ENCODE peak calls at places on chromosomes 4 and X, in ten cellular contexts. X is uterus, I is gastrocnemius medialis, H is IMR-90, L is ovary, E is tibial nerve, R is breast epithelium, C is suprapubic skin, Z is right lobe of liver, B is esophagus squamous epithelium. F is an unnamed sample.

GRCh38 chr4:153887217-153887616 is 98.3 kb upstream of the SFRP2 start:
- DNase-seq in H (no peak), C (no peak), L (no peak), I (no peak), B (no peak), Z (no peak), R (no peak), E (no peak), X (no peak), F (no peak)

GRCh38 chr4:67680568-67681222 is 20.3 kb downstream of the UBA6 start:
- DNase-seq in L (no peak), C (no peak), B (no peak), I (no peak), E (no peak), X (no peak), Z (no peak), R (no peak), H (peak), F (no peak)

GRCh38 chr4:94488667-94489066 is 36.9 kb downstream of the PDLIM5 start:
- DNase-seq in L (no peak), B (no peak), H (peak), R (no peak), C (no peak), E (no peak), I (no peak), Z (no peak), X (no peak), F (no peak)

GRCh38 chrX:20438871-20439526 is 172.3 kb upstream of the RPS6KA3 start:
- DNase-seq in E (no peak), L (no peak), B (no peak), I (no peak), X (no peak), R (no peak), Z (no peak), C (no peak), H (no peak), F (no peak)

GRCh38 chr4:24067781-24068193 is 177.9 kb upstream of the PPARGC1A start:
- DNase-seq in C (no peak), Z (no peak), H (peak), B (no peak), X (no peak), L (no peak), R (peak), I (peak), E (peak), F (no peak)

GRCh38 chrX:131821945-131822622 is 201.0 kb upstream of the STK26 start:
- DNase-seq in C (peak), I (no peak), R (peak), B (peak), Z (no peak), H (peak), E (no peak), X (peak), L (peak), F (peak)

GRCh38 chr4:110106946-110107325 is 91.5 kb downstream of the ELOVL6 start:
- DNase-seq in C (no peak), X (no peak), R (no peak), E (no peak), B (no peak), L (no peak), Z (no peak), H (peak), I (no peak), F (no peak)

GRCh38 chr4:8439168-8439567 is 1.4 kb downstream of the ACOX3 start:
- DNase-seq in I (no peak), Z (no peak), R (peak), B (no peak), X (no peak), H (peak), L (no peak), C (no peak), E (no peak), F (no peak)

GRCh38 chr4:109041463-109041862 is 261.0 kb downstream of the COL25A1 start:
- DNase-seq in L (no peak), X (no peak), H (peak), R (no peak), B (no peak), Z (no peak), E (no peak), C (no peak), I (no peak), F (no peak)

GRCh38 chr4:38889143-38889542 is 21.5 kb downstream of the FAM114A1 start:
- DNase-seq in H (peak), C (no peak), R (no peak), L (no peak), E (no peak), I (no peak), X (no peak), B (no peak), Z (no peak), F (no peak)

GRCh38 chr4:129218355-129218754 is 122.4 kb downstream of the C4orf33 start:
- DNase-seq in B (no peak), X (no peak), L (no peak), E (no peak), H (no peak), I (no peak), R (no peak), Z (no peak), C (no peak), F (no peak)

GRCh38 chrX:109270580-109271484 is 211.1 kb downstream of the GUCY2F start:
- DNase-seq in R (peak), Z (no peak), X (no peak), E (no peak), L (no peak), H (no peak), C (no peak), B (peak), I (no peak), F (no peak)

GRCh38 chrX:109995155-109995554 is 7.8 kb upstream of the TMEM164 start:
- DNase-seq in E (no peak), C (no peak), H (no peak), X (no peak), R (no peak), B (no peak), L (no peak), I (no peak), Z (no peak), F (no peak)

GRCh38 chr4:56050584-56050983 is 101.8 kb downstream of the CEP135 start:
- DNase-seq in L (no peak), X (no peak), H (no peak), B (no peak), R (no peak), I (no peak), C (no peak), Z (no peak), E (no peak), F (no peak)

GRCh38 chrX:25548806-25549205 is 533.0 kb upstream of the ARX start:
- DNase-seq in X (no peak), H (peak), E (no peak), Z (no peak), L (no peak), B (no peak), C (no peak), R (no peak), I (no peak), F (no peak)

GRCh38 chr4:39812500-39812899 is 114.6 kb downstream of the UBE2K start:
- DNase-seq in Z (no peak), E (no peak), L (no peak), R (no peak), X (no peak), C (no peak), B (no peak), H (no peak), I (no peak), F (no peak)

GRCh38 chr4:95155759-95156451 is 392.9 kb downstream of the UNC5C start:
- DNase-seq in B (no peak), R (no peak), I (no peak), L (no peak), X (no peak), E (no peak), Z (no peak), H (peak), C (no peak), F (no peak)

GRCh38 chr4:95165926-95166524 is 382.7 kb downstream of the UNC5C start:
- DNase-seq in R (no peak), Z (no peak), I (no peak), H (peak), X (peak), B (no peak), E (no peak), C (no peak), L (no peak), F (no peak)

GRCh38 chr4:2733001-2733843 is 22.9 kb downstream of the TNIP2 start:
- DNase-seq in E (no peak), L (peak), C (no peak), R (no peak), Z (no peak), X (no peak), H (no peak), I (peak), B (no peak), F (no peak)
- TF ChIP-seq POLR2A in E (no peak), L (no peak), C (no peak), R (no peak), Z (no peak), X (no peak), H (no peak), I (no peak), B (no peak), F (no peak)

DNA sequence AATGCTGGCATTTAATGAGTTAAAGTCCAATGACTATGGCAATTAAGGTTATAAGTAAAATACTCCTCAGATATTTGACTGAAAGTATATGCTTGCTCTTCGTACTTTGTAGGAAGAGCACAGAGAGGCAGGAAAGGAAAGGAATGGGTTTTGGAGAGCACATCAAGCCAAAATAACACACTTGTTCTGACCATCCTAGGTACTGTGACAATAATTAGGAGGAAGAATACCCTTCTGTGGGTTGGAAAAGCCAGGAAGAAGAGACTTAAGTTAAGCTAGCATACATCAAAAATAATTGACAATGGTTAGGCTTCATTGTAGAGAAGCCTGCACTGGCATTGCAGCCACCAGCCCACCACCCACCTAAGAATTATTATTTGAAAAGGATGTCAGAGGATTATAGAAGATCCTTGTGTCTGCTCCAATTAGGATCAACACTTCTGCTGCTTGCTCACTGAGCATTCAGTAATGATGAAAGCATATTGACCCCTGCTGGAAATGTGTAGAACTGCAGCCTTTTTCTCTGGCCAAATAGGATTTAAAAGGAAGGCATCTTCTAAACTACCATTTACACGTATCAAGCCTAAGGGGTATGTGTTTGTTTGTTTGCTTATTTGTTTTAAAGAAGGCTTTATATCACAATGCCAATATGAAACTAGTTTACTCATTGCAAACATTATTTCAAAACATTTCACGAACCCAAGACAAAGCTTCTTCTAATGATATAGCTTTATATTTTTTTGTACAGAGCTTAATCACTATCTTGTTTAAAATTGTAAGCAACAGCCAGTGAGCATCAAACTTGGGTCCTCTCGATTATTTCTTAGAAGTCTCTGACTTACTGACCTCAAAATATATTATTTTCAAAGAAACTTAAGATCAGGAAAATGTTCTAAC is 286.2 kb upstream of the TET2 start:
- DNase-seq in E (peak), Z (no peak), I (peak), L (no peak), H (peak), C (no peak), X (peak), R (peak), B (no peak), F (peak)
- TF ChIP-seq CTCF in E (peak), Z (peak), I (peak), L (peak), H (peak), C (peak), X (peak), R (peak), B (peak), F (peak)

DNA sequence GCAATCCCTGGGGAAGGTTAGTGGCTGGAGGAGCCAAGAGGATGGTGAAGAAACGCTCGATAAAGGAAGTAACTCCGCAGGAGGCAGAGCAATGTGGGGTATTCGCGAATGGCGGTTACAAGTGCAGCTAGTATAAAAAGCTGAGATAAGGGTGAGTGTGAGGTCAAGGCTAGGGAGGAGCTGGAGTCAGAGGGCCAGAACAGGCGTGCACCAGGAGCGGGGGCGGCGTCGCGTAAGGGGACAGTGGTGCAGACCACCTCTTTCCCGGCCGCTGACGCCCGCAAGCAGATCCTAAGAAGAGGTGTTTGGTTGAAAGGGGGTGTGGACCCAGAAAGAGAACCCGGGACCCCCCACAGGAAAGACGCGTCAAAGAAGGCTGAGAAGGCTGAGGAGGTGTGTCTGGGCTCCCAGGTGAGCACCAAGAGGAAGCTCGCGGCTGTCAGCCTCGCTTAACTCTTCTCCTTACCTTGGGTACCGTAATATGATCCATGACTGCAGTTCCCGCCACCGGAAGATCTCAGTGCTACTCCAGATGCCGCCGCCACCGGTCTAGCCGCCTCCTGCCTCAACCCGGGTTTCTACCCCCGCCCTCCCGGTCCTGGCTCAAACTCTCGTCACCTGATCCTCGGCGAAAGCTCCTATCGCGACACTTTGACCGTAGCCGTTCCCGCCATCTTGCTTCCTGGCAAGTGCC is at the start of gene MTMR8:
- DNase-seq in X (peak), Z (peak), H (no peak), E (peak), I (peak), C (peak), L (peak), B (peak), R (peak), F (peak)
- H3K27ac ChIP-seq in X (peak), Z (no peak), H (no peak), E (peak), I (peak), C (no peak), L (no peak), B (peak), R (peak), F (no peak)

GRCh38 chr4:1539859-1540600 is 133.8 kb upstream of the NKX1-1 start:
- DNase-seq in H (no peak), B (no peak), E (no peak), L (no peak), Z (no peak), X (no peak), R (no peak), I (no peak), C (no peak), F (no peak)

GRCh38 chr4:1540601-1541375 is 134.5 kb upstream of the NKX1-1 start:
- DNase-seq in Z (no peak), R (no peak), C (no peak), X (no peak), I (no peak), H (no peak), B (no peak), L (no peak), E (no peak), F (no peak)

GRCh38 chr4:1537410-1538095 is 131.3 kb upstream of the NKX1-1 start:
- DNase-seq in C (no peak), I (no peak), X (no peak), R (no peak), B (no peak), L (no peak), E (no peak), Z (peak), H (no peak), F (no peak)

GRCh38 chr4:1538096-1538410 is 131.8 kb upstream of the NKX1-1 start:
- DNase-seq in X (no peak), Z (no peak), E (no peak), H (no peak), I (no peak), C (no peak), L (no peak), B (no peak), R (no peak), F (no peak)

DNA sequence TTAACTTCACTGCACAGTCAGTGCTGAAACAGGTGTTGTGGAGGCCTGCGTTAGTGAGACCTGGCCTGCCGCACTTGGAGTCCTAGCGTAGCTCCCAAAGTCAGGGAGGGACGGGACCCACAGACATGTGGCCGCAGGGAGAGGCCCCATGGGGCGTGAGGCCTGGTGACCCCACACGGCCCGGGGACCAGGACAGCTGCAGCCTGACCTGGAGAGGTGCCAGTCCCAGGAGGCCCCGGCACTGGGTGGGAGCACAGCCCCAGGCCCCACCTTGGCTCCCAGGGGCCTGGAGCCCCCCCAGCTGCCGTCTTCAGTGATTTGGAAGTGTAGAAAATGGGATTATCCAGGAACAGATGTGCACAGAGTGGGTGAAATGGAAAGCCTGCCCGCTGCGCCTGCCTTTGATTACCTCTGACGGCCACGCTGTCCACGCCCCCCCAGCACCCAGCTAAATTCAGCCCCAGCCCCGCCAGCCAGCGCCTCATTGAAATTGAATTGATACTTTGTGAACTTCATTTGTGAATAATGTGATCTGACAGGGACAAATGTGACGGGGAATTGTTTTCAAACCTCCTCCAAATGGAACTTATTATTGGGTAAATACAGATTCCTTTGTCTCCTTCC is 133.0 kb upstream of the NKX1-1 start:
- DNase-seq in R (no peak), H (no peak), B (no peak), C (no peak), X (no peak), E (no peak), L (no peak), I (no peak), Z (no peak), F (no peak)
- TF ChIP-seq POLR2A in R (no peak), H (no peak), B (no peak), C (no peak), X (no peak), E (no peak), L (no peak), I (no peak), Z (no peak), F (no peak)

DNA sequence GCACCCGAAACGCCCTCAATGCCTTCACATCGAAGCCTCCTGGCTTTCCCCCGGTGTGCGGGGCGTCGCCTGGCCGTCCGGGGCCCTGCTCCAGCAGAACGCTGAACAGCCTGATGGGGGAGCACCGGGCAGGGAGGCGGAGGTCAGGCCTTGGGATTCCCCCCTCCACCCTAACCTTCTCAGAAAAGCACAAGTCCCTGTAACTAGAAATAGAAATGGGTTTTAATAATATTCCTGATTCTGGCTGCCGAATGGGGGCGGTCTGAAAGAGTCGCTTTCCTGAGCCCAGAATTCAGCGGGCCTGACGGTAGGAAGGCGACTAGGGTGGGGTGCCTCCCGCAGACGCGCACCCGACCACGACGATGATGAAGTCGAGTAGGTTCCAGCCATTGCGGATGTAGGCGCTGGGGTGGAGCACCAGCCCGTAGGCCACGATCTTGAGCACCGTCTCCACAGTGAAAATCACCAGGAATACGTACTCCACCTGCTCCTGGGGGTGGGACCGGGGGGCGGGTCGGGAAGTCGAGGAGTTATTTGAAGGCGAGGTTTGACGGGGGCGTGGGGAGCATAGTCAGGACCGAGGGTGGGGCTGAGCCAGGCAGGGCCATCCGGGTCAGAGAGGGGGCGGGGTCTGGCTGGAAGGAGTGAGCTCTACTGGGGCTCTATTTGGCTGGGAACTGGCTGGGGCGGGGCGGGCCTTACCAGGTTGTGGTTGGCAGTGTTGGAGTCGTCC is 2.5 kb downstream of the CACNA1F start:
- DNase-seq in I (peak), Z (peak), E (no peak), R (peak), B (peak), X (peak), H (no peak), L (no peak), C (no peak), F (peak)
- TF ChIP-seq CTCF in I (no peak), Z (no peak), E (no peak), R (peak), B (no peak), X (no peak), H (no peak), L (no peak), C (no peak), F (no peak)

DNA sequence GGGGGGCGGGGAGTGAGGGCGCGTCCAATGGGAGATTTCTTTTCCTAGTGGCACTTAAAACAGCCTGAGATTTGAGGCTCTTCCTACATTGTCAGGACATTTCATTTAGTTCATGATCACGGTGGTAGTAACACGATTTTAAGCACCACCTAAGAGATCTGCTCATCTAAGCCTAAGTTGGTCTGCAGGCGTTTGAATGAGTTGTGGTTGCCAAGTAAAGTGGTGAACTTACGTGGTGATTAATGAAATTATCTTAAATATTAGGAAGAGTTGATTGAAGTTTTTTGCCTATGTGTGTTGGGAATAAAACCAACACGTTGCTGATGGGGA is 1.1 kb downstream of the HTT start:
- DNase-seq in I (no peak), H (no peak), Z (no peak), L (no peak), R (no peak), E (no peak), X (no peak), B (no peak), C (no peak), F (no peak)
- H3K27ac ChIP-seq in I (peak), H (no peak), Z (no peak), L (no peak), R (peak), E (peak), X (no peak), B (peak), C (peak), F (peak)

F was measured in upper lobe of left lung.